ENCODE peak calls at places on chromosomes 7 and 10, in six cellular contexts. F is HepG2, G is A549, M is SK-N-SH, T is K562, A is GM12878. K is an unnamed sample.

GRCh38 chr10:102436312-102436711 is 3.9 kb upstream of the CUEDC2 start:
- DNase-seq in F (no peak), G (no peak), M (no peak), T (no peak), A (no peak), K (no peak)

GRCh38 chr7:90212149-90212495 is 582 bp downstream of the STEAP2 start:
- DNase-seq in F (no peak), G (peak), M (no peak), T (no peak), A (no peak), K (no peak)

GRCh38 chr10:13143761-13144160 is 17.6 kb upstream of the MCM10 start:
- DNase-seq in F (no peak), G (no peak), M (no peak), T (no peak), A (no peak), K (no peak)

GRCh38 chr10:101919026-101919784 is 75.6 kb upstream of the KCNIP2 start:
- DNase-seq in F (no peak), G (no peak), M (no peak), T (no peak), A (no peak), K (no peak)

GRCh38 chr10:3239066-3239919 is 66.7 kb upstream of the PITRM1 start:
- DNase-seq in F (peak), G (peak), M (peak), T (peak), A (no peak), K (peak)

GRCh38 chr10:22629843-22630228 is 84.5 kb downstream of the PIP4K2A start:
- DNase-seq in F (no peak), G (no peak), M (no peak), T (peak), A (peak), K (no peak)

GRCh38 chr7:79282051-79282694 is 171.3 kb downstream of the MAGI2 start:
- DNase-seq in F (no peak), G (peak), M (peak), T (no peak), A (no peak), K (peak)

GRCh38 chr7:94145602-94146001 is 141.4 kb upstream of the BET1 start:
- DNase-seq in F (no peak), G (no peak), M (no peak), T (no peak), A (no peak), K (no peak)

GRCh38 chr7:106736508-106737201 is 75.7 kb upstream of the CCDC71L start:
- DNase-seq in F (peak), G (peak), M (peak), T (peak), A (peak), K (peak)

GRCh38 chr10:77836299-77836820 is 90.2 kb downstream of the DLG5 start:
- DNase-seq in F (no peak), G (no peak), M (no peak), T (peak), A (peak), K (no peak)

GRCh38 chr7:47478017-47478344 is 103.9 kb downstream of the TNS3 start:
- DNase-seq in F (no peak), G (no peak), M (no peak), T (no peak), A (no peak), K (no peak)
- TF ChIP-seq RAD21 in F (peak), G (no peak), M (no peak), T (no peak), A (no peak), K (no peak)

GRCh38 chr10:64863836-64864235 is 1342.6 kb downstream of the REEP3 start:
- DNase-seq in F (no peak), G (no peak), M (peak), T (no peak), A (no peak), K (no peak)

GRCh38 chr10:64873088-64873487 is 1351.9 kb downstream of the REEP3 start:
- DNase-seq in F (no peak), G (no peak), M (no peak), T (no peak), A (no peak), K (no peak)

DNA sequence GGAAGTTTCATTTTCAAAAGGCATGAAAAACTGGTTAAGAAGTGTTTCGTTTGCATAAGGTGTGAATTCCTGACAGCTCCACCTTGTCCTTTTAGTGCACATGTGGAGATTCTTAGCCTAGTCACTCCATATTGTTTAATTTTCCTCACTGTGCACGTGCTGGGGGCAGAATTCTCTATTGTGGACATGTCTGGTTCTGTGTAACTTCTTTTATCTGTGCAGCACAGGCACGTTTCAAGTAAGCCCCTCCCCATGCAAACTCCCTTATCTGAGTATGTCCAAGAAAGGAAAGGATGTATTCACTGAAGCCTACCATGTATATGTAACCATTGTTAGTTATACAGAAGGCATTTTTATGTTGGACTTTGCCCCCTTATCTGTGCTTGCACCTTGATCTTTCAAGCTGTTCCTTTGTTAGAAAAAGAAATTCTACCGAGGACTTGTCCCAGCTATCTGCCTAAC is 1346.3 kb downstream of the REEP3 start:
- DNase-seq in F (peak), G (no peak), M (no peak), T (peak), A (no peak), K (no peak)
- TF ChIP-seq REST in F (no peak), G (no peak), M (no peak), T (no peak), A (no peak), K (no peak)

GRCh38 chr7:157787275-157787701 is 450.5 kb downstream of the DNAJB6 start:
- DNase-seq in F (no peak), G (no peak), M (no peak), T (no peak), A (no peak), K (no peak)

GRCh38 chr7:157786375-157787274 is 449.8 kb downstream of the DNAJB6 start:
- DNase-seq in F (no peak), G (no peak), M (no peak), T (no peak), A (no peak), K (no peak)

GRCh38 chr7:157785486-157786186 is 448.8 kb downstream of the DNAJB6 start:
- DNase-seq in F (no peak), G (no peak), M (no peak), T (no peak), A (no peak), K (no peak)

GRCh38 chr7:157784114-157784835 is 447.5 kb downstream of the DNAJB6 start:
- DNase-seq in F (no peak), G (no peak), M (no peak), T (no peak), A (no peak), K (no peak)

DNA sequence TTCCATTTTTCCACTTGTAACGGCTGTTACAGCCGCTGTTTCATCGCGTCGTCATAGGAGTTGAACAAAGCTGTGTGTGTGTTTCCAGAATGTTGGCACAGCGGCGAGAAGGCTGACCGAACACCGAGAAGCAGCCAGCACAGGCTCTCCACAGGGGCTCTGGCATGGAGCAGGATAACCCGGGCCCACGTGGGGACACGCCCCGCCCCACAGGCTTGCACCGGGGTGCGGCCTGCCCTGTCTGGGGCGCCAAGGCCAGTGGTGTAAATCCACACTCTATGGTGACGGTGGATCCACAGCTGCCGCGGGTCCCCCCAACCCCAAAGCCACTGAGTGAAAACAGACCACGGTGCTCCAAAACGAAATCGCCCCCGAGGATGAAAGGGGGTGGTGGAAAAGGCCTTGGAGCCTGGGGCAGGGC is 448.2 kb downstream of the DNAJB6 start:
- DNase-seq in F (no peak), G (no peak), M (no peak), T (no peak), A (no peak), K (no peak)
- TF ChIP-seq RAD21 in F (no peak), G (no peak), M (no peak), T (no peak), A (no peak), K (no peak)

GRCh38 chr7:149209518-149210269 is 14.3 kb downstream of the ZNF282 start:
- DNase-seq in F (peak), G (peak), M (peak), T (peak), A (no peak), K (peak)
- TF ChIP-seq REST in F (no peak), G (no peak), M (no peak), T (no peak), A (no peak), K (no peak)

K was measured in HCT116.